ENCODE peak calls at places on chromosomes 11 and 22, in six cellular contexts. B is cardiac muscle cell; F is NCI-H748 treated with DMSO at 0.1 percent for 48 hours; R is HTR-8/SVneo; G is activated CD8-positive, alpha-beta memory T cell treated with anti-CD3 and anti-CD28 coated beads for 24 hours; J is stimulated activated CD8-positive, alpha-beta memory T cell treated with anti-CD3 and anti-CD28 coated beads, Interleukin-15, amount 100 ng/mL, for 24 hours. I is an unnamed sample.

GRCh38 chr11:87097582-87097981 is 59.8 kb downstream of the TMEM135 start:
- DNase-seq in F (no peak), J (no peak), G (peak; percentile 62), R (peak; percentile 53), B (peak; percentile 85), I (peak; percentile 18)

GRCh38 chr11:117094776-117095175 is 3.5 kb downstream of the SIK3 start:
- DNase-seq in J (no peak), R (no peak), F (no peak), G (no peak), B (no peak), I (no peak)

GRCh38 chr11:95505927-95506426 is 275.0 kb upstream of the SESN3 start:
- DNase-seq in F (no peak), B (no peak), J (no peak), R (no peak), G (no peak), I (no peak)

GRCh38 chr22:46582281-46582811 is 37.8 kb upstream of the GRAMD4 start:
- DNase-seq in J (no peak), R (no peak), G (no peak), B (no peak), F (no peak), I (no peak)

GRCh38 chr11:76560219-76560618 is 110.3 kb downstream of the LRRC32 start:
- DNase-seq in B (no peak), F (no peak), G (no peak), J (no peak), R (no peak), I (no peak)

GRCh38 chr11:113839842-113840241 is 35.5 kb downstream of the USP28 start:
- DNase-seq in B (no peak), J (no peak), R (no peak), G (no peak), F (no peak), I (no peak)

GRCh38 chr11:44941286-44942021 is 9.2 kb downstream of the TP53I11 start:
- DNase-seq in F (no peak), R (no peak), B (no peak), J (no peak), G (no peak), I (no peak)

GRCh38 chr22:48188211-48188845 is 1425.9 kb downstream of the TBC1D22A start:
- DNase-seq in B (no peak), F (no peak), R (no peak), G (peak; percentile 55), J (no peak), I (no peak)

GRCh38 chr11:86183694-86184093 is 60.9 kb upstream of the EED start:
- DNase-seq in R (no peak), J (no peak), F (no peak), G (no peak), B (no peak), I (no peak)

GRCh38 chr11:20045098-20045688 is 115.1 kb downstream of the DBX1 start:
- DNase-seq in R (no peak), B (no peak), J (no peak), G (no peak), F (no peak), I (no peak)

GRCh38 chr11:65907878-65908277 is 7.7 kb upstream of the FOSL1 start:
- DNase-seq in F (no peak), G (no peak), J (no peak), B (no peak), R (no peak), I (no peak)

GRCh38 chr11:96279421-96280290 is 63.3 kb downstream of the MAML2 start:
- DNase-seq in B (no peak), R (no peak), G (no peak), F (no peak), J (no peak), I (no peak)

GRCh38 chr11:43842021-43842420 is 38.6 kb upstream of the ALKBH3 start:
- DNase-seq in G (no peak), B (no peak), R (no peak), J (no peak), F (no peak), I (no peak)

GRCh38 chr11:69800278-69800677 is 18.9 kb downstream of the FGF3 start:
- DNase-seq in J (no peak), R (no peak), B (no peak), F (no peak), G (no peak), I (no peak)

GRCh38 chr11:843818-844692 is 1.4 kb downstream of the TSPAN4 start:
- DNase-seq in R (peak; percentile 92), B (peak; percentile 83), G (no peak), J (no peak), F (no peak), I (no peak)

GRCh38 chr11:88310246-88310645 is 27.3 kb downstream of the CTSC start:
- DNase-seq in J (no peak), F (no peak), R (no peak), B (no peak), G (no peak), I (no peak)

GRCh38 chr11:10895285-10895684 is 37.4 kb upstream of the ZBED5 start:
- DNase-seq in B (no peak), J (no peak), F (no peak), R (no peak), G (no peak), I (no peak)

GRCh38 chr11:67314218-67314617 is 10.9 kb downstream of the SSH3 start:
- DNase-seq in F (no peak), G (no peak), J (no peak), R (no peak), B (no peak), I (no peak)

GRCh38 chr11:128708660-128709059 is 14.8 kb downstream of the FLI1 start:
- DNase-seq in J (no peak), G (peak; percentile 11), R (no peak), F (no peak), B (no peak), I (no peak)

GRCh38 chr11:57597971-57598830 is 716 bp downstream of the SERPING1 start:
- DNase-seq in F (no peak), J (no peak), G (no peak), R (no peak), B (peak; percentile 74), I (peak; percentile 97)

GRCh38 chr11:39461065-39461464 is 1998.4 kb downstream of the LRRC4C start:
- DNase-seq in G (no peak), R (no peak), B (no peak), F (no peak), J (no peak), I (no peak)

GRCh38 chr22:24325105-24325757 is 54.6 kb downstream of the SPECC1L start:
- DNase-seq in R (peak; percentile 59), G (no peak), F (peak; percentile 44), B (peak; percentile 51), J (no peak), I (no peak)

GRCh38 chr11:48164836-48165235 is 51.8 kb upstream of the OR4B1 start:
- DNase-seq in F (no peak), B (no peak), R (no peak), J (no peak), G (no peak), I (no peak)

GRCh38 chr11:121328967-121329653 is 36.5 kb downstream of the SC5D start:
- DNase-seq in B (no peak), J (no peak), G (no peak), R (no peak), F (no peak), I (no peak)

GRCh38 chr11:28043930-28044709 is 63.8 kb downstream of the KIF18A start:
- DNase-seq in B (no peak), G (no peak), R (no peak), F (no peak), J (no peak), I (no peak)

GRCh38 chr11:60924110-60924905 is at the start of gene TMEM132A:
- DNase-seq in J (no peak), R (peak; percentile 88), F (peak; percentile 60), B (peak; percentile 87), G (peak; percentile 69), I (peak; percentile 63)

GRCh38 chr11:95100856-95101507 is 11.3 kb downstream of the ENDOD1 start:
- DNase-seq in F (no peak), B (no peak), J (no peak), R (no peak), G (no peak), I (no peak)

GRCh38 chr11:93481279-93481678 is 61.9 kb downstream of the SMCO4 start:
- DNase-seq in B (no peak), F (no peak), R (no peak), J (no peak), G (no peak), I (no peak)

GRCh38 chr22:27801197-27801615 is 350 bp downstream of the MN1 start:
- DNase-seq in F (no peak), R (peak; percentile 20), J (peak; percentile 4), B (peak; percentile 70), G (peak; percentile 78), I (peak; percentile 57)

GRCh38 chr11:112539741-112540140 is 279.1 kb upstream of the PLET1 start:
- DNase-seq in B (no peak), F (no peak), R (no peak), J (no peak), G (no peak), I (no peak)

GRCh38 chr11:35427158-35427557 is 7.8 kb upstream of the SLC1A2 start:
- DNase-seq in G (no peak), J (no peak), B (no peak), F (no peak), R (no peak), I (no peak)

GRCh38 chr22:23306438-23306921 is 126.2 kb downstream of the BCR start:
- DNase-seq in F (no peak), B (no peak), R (no peak), G (no peak), J (no peak), I (no peak)

GRCh38 chr22:20380486-20380885 is 13.5 kb upstream of the ZNF74 start:
- DNase-seq in F (no peak), R (no peak), B (no peak), G (no peak), J (no peak), I (no peak)

I was measured in neuronal stem cell.